ENCODE peak calls at places on chromosomes 4 and X, in nine cellular contexts. Z is foreskin melanocyte; X is caudate nucleus; D is dorsolateral prefrontal cortex; I is GDM1; O is small intestine; L is T follicular helper cell; P is activated naive CD4-positive, alpha-beta T cell treated with anti-CD3 and anti-CD28 coated beads for 36 hours; N is sciatic nerve. H is an unnamed sample.

GRCh38 chr4:2070421-2071251 is 11.5 kb downstream of the NAT8L start:
- DNase-seq in Z (no peak), X (no peak), D (peak; percentile 39), I (no peak), O (no peak), L (no peak), P (no peak), N (no peak), H (no peak)

GRCh38 chr4:157978680-157979361 is 194.0 kb downstream of the GASK1B start:
- DNase-seq in Z (peak; percentile 56), X (peak; percentile 56), D (peak; percentile 60), I (peak; percentile 24), O (peak; percentile 55), L (no peak), P (peak; percentile 11), N (peak; percentile 69), H (peak; percentile 7)

GRCh38 chrX:130301405-130301804 is 32.7 kb upstream of the ZNF280C start:
- DNase-seq in Z (no peak), X (no peak), D (no peak), I (no peak), O (no peak), L (no peak), P (no peak), N (no peak), H (no peak)

GRCh38 chr4:52870225-52870624 is 8.1 kb downstream of the RASL11B start:
- DNase-seq in Z (no peak), X (no peak), D (no peak), I (no peak), O (no peak), L (no peak), P (no peak), N (no peak), H (no peak)

GRCh38 chr4:149980941-149981340 is 97.3 kb upstream of the DCLK2 start:
- DNase-seq in Z (peak; percentile 42), X (no peak), D (peak; percentile 63), I (no peak), O (peak; percentile 48), L (peak; percentile 8), P (peak; percentile 69), N (peak; percentile 68), H (peak; percentile 28)

GRCh38 chr4:150315175-150315574 is 236.9 kb downstream of the DCLK2 start:
- DNase-seq in Z (no peak), X (no peak), D (no peak), I (no peak), O (no peak), L (no peak), P (no peak), N (no peak), H (no peak)

GRCh38 chr4:16860506-16860905 is 37.9 kb downstream of the LDB2 start:
- DNase-seq in Z (peak; percentile 12), X (no peak), D (no peak), I (no peak), O (no peak), L (no peak), P (no peak), N (no peak), H (no peak)

GRCh38 chrX:70001269-70001668 is 48.5 kb downstream of the AWAT2 start:
- DNase-seq in Z (no peak), X (no peak), D (no peak), I (no peak), O (no peak), L (no peak), P (no peak), N (no peak), H (no peak)

GRCh38 chrX:21131786-21132185 is 242.4 kb upstream of the CNKSR2 start:
- DNase-seq in Z (no peak), X (no peak), D (no peak), I (no peak), O (no peak), L (no peak), P (no peak), N (no peak), H (no peak)

GRCh38 chrX:85569691-85570090 is 190.2 kb upstream of the POF1B start:
- DNase-seq in Z (no peak), X (no peak), D (no peak), I (no peak), O (no peak), L (no peak), P (no peak), N (no peak), H (no peak)

GRCh38 chr4:126779446-126780166 is 853.2 kb upstream of the INTU start:
- DNase-seq in Z (no peak), X (no peak), D (no peak), I (no peak), O (no peak), L (no peak), P (no peak), N (no peak), H (no peak)

GRCh38 chrX:119690921-119691716 is 1.8 kb downstream of the SEPTIN6 start:
- DNase-seq in Z (no peak), X (no peak), D (no peak), I (no peak), O (no peak), L (peak; percentile 56), P (peak; percentile 87), N (no peak), H (no peak)

GRCh38 chrX:63128509-63128908 is 222.6 kb downstream of the SPIN4 start:
- DNase-seq in Z (peak; percentile 0), X (no peak), D (no peak), I (peak; percentile 15), O (no peak), L (no peak), P (peak; percentile 29), N (no peak), H (no peak)

GRCh38 chr4:152996101-152996500 is 60.0 kb downstream of the FHDC1 start:
- DNase-seq in Z (no peak), X (no peak), D (no peak), I (peak; percentile 22), O (no peak), L (no peak), P (no peak), N (no peak), H (no peak)

GRCh38 chr4:138916763-138917162 is 98.8 kb upstream of the NOCT start:
- DNase-seq in Z (no peak), X (no peak), D (no peak), I (no peak), O (no peak), L (no peak), P (no peak), N (no peak), H (peak; percentile 7)

GRCh38 chrX:46788902-46789301 is 30.0 kb upstream of the SLC9A7 start:
- DNase-seq in Z (peak; percentile 8), X (no peak), D (no peak), I (no peak), O (no peak), L (no peak), P (no peak), N (no peak), H (no peak)

GRCh38 chr4:115272585-115272984 is 159.2 kb upstream of the NDST4 start:
- DNase-seq in Z (no peak), X (no peak), D (no peak), I (no peak), O (no peak), L (no peak), P (no peak), N (no peak), H (no peak)

GRCh38 chrX:57156397-57157049 is 19.3 kb upstream of the SPIN2A start:
- DNase-seq in Z (no peak), X (no peak), D (no peak), I (no peak), O (no peak), L (no peak), P (peak; percentile 10), N (no peak), H (no peak)

GRCh38 chrX:153951683-153952372 is 7.4 kb upstream of the RENBP start:
- DNase-seq in Z (no peak), X (no peak), D (no peak), I (no peak), O (no peak), L (no peak), P (no peak), N (no peak), H (no peak)

GRCh38 chr4:54696649-54697048 is 38.9 kb downstream of the KIT start:
- DNase-seq in Z (no peak), X (no peak), D (no peak), I (no peak), O (no peak), L (no peak), P (no peak), N (no peak), H (no peak)

GRCh38 chrX:122046226-122046625 is 998.8 kb downstream of the GLUD2 start:
- DNase-seq in Z (no peak), X (no peak), D (no peak), I (no peak), O (no peak), L (no peak), P (no peak), N (no peak), H (no peak)

GRCh38 chr4:37989398-37990260 is 29.4 kb downstream of the PTTG2 start:
- DNase-seq in Z (no peak), X (no peak), D (no peak), I (peak; percentile 27), O (no peak), L (no peak), P (no peak), N (no peak), H (peak; percentile 52)

GRCh38 chr4:41590591-41590990 is 52.6 kb downstream of the LIMCH1 start:
- DNase-seq in Z (no peak), X (no peak), D (no peak), I (no peak), O (no peak), L (no peak), P (no peak), N (no peak), H (no peak)

GRCh38 chr4:73417973-73418372 is 13.9 kb downstream of the ALB start:
- DNase-seq in Z (no peak), X (no peak), D (no peak), I (no peak), O (no peak), L (no peak), P (no peak), N (no peak), H (no peak)

GRCh38 chrX:7139202-7140081 is 8.1 kb upstream of the STS start:
- DNase-seq in Z (no peak), X (no peak), D (no peak), I (no peak), O (no peak), L (no peak), P (no peak), N (no peak), H (no peak)

GRCh38 chrX:16970977-16971376 is 24.5 kb downstream of the REPS2 start:
- DNase-seq in Z (peak; percentile 58), X (no peak), D (no peak), I (no peak), O (no peak), L (no peak), P (no peak), N (no peak), H (no peak)

GRCh38 chr4:184932343-184932742 is 85.9 kb upstream of the HELT start:
- DNase-seq in Z (no peak), X (no peak), D (no peak), I (no peak), O (no peak), L (no peak), P (no peak), N (no peak), H (no peak)

GRCh38 chr4:179625391-179625790 is 2183.2 kb upstream of the AGA start:
- DNase-seq in Z (no peak), X (no peak), D (no peak), I (no peak), O (no peak), L (no peak), P (no peak), N (no peak), H (no peak)

GRCh38 chr4:8349664-8350225 is 80.2 kb downstream of the HTRA3 start:
- DNase-seq in Z (no peak), X (no peak), D (no peak), I (no peak), O (no peak), L (no peak), P (no peak), N (peak; percentile 32), H (no peak)

GRCh38 chrX:44898411-44899221 is 25.6 kb downstream of the KDM6A start:
- DNase-seq in Z (no peak), X (no peak), D (no peak), I (no peak), O (no peak), L (no peak), P (peak; percentile 22), N (no peak), H (no peak)

GRCh38 chrX:13090261-13091110 is 46.1 kb upstream of the FAM9C start:
- DNase-seq in Z (no peak), X (no peak), D (no peak), I (no peak), O (no peak), L (no peak), P (peak; percentile 36), N (no peak), H (no peak)